ENCODE peak calls at places on chromosomes 5 and 9, in four cellular contexts. One of them, this sample, is unnamed.

GRCh38 chr5:151156732-151157402 is 712 bp downstream of the ANXA6 start:
- DNase-seq in DMS 273 treated with DMSO at 0.1 percent for 48 hours: no peak
- DNase-seq in stimulated activated CD4-positive, alpha-beta T cell treated with anti-CD3 and anti-CD28 coated beads, Interleukin-2, amount 100 ng/mL, for 24 hours: peak; percentile 41
- DNase-seq in left ventricle myocardium superior: no peak
- DNase-seq in this sample: peak; percentile 50

GRCh38 chr5:112762113-112762810 is 24.6 kb downstream of the APC start:
- DNase-seq in DMS 273 treated with DMSO at 0.1 percent for 48 hours: no peak
- DNase-seq in stimulated activated CD4-positive, alpha-beta T cell treated with anti-CD3 and anti-CD28 coated beads, Interleukin-2, amount 100 ng/mL, for 24 hours: no peak
- DNase-seq in left ventricle myocardium superior: no peak
- DNase-seq in this sample: no peak

GRCh38 chr9:36905101-36906066 is 128.7 kb downstream of the PAX5 start:
- DNase-seq in DMS 273 treated with DMSO at 0.1 percent for 48 hours: no peak
- DNase-seq in stimulated activated CD4-positive, alpha-beta T cell treated with anti-CD3 and anti-CD28 coated beads, Interleukin-2, amount 100 ng/mL, for 24 hours: no peak
- DNase-seq in left ventricle myocardium superior: no peak
- DNase-seq in this sample: no peak

GRCh38 chr9:77514886-77515711 is 133.0 kb downstream of the GNA14 start:
- DNase-seq in DMS 273 treated with DMSO at 0.1 percent for 48 hours: no peak
- DNase-seq in stimulated activated CD4-positive, alpha-beta T cell treated with anti-CD3 and anti-CD28 coated beads, Interleukin-2, amount 100 ng/mL, for 24 hours: no peak
- DNase-seq in left ventricle myocardium superior: no peak
- DNase-seq in this sample: no peak

GRCh38 chr5:168128154-168128553 is 163.3 kb upstream of the WWC1 start:
- DNase-seq in DMS 273 treated with DMSO at 0.1 percent for 48 hours: no peak
- DNase-seq in stimulated activated CD4-positive, alpha-beta T cell treated with anti-CD3 and anti-CD28 coated beads, Interleukin-2, amount 100 ng/mL, for 24 hours: no peak
- DNase-seq in left ventricle myocardium superior: no peak
- DNase-seq in this sample: no peak

GRCh38 chr5:35908266-35908665 is 30.2 kb downstream of the CAPSL start:
- DNase-seq in DMS 273 treated with DMSO at 0.1 percent for 48 hours: no peak
- DNase-seq in stimulated activated CD4-positive, alpha-beta T cell treated with anti-CD3 and anti-CD28 coated beads, Interleukin-2, amount 100 ng/mL, for 24 hours: no peak
- DNase-seq in left ventricle myocardium superior: no peak
- DNase-seq in this sample: no peak

GRCh38 chr9:14383296-14383695 is 69.4 kb upstream of the NFIB start:
- DNase-seq in DMS 273 treated with DMSO at 0.1 percent for 48 hours: peak; percentile 20
- DNase-seq in stimulated activated CD4-positive, alpha-beta T cell treated with anti-CD3 and anti-CD28 coated beads, Interleukin-2, amount 100 ng/mL, for 24 hours: no peak
- DNase-seq in left ventricle myocardium superior: no peak
- DNase-seq in this sample: no peak

GRCh38 chr9:109705515-109705914 is 74.5 kb upstream of the PALM2AKAP2 start:
- DNase-seq in DMS 273 treated with DMSO at 0.1 percent for 48 hours: peak; percentile 9
- DNase-seq in stimulated activated CD4-positive, alpha-beta T cell treated with anti-CD3 and anti-CD28 coated beads, Interleukin-2, amount 100 ng/mL, for 24 hours: no peak
- DNase-seq in left ventricle myocardium superior: no peak
- DNase-seq in this sample: no peak

GRCh38 chr9:121649476-121650219 is 1.8 kb upstream of the DAB2IP start:
- DNase-seq in DMS 273 treated with DMSO at 0.1 percent for 48 hours: no peak
- DNase-seq in stimulated activated CD4-positive, alpha-beta T cell treated with anti-CD3 and anti-CD28 coated beads, Interleukin-2, amount 100 ng/mL, for 24 hours: no peak
- DNase-seq in left ventricle myocardium superior: no peak
- DNase-seq in this sample: no peak

GRCh38 chr5:153625826-153626354 is 135.4 kb downstream of the GRIA1 start:
- DNase-seq in DMS 273 treated with DMSO at 0.1 percent for 48 hours: no peak
- DNase-seq in stimulated activated CD4-positive, alpha-beta T cell treated with anti-CD3 and anti-CD28 coated beads, Interleukin-2, amount 100 ng/mL, for 24 hours: no peak
- DNase-seq in left ventricle myocardium superior: no peak
- DNase-seq in this sample: no peak

GRCh38 chr5:3924990-3925389 is 329.4 kb downstream of the IRX1 start:
- DNase-seq in DMS 273 treated with DMSO at 0.1 percent for 48 hours: no peak
- DNase-seq in stimulated activated CD4-positive, alpha-beta T cell treated with anti-CD3 and anti-CD28 coated beads, Interleukin-2, amount 100 ng/mL, for 24 hours: no peak
- DNase-seq in left ventricle myocardium superior: no peak
- DNase-seq in this sample: no peak

GRCh38 chr9:105633373-105633772 is 28.9 kb upstream of the TAL2 start:
- DNase-seq in DMS 273 treated with DMSO at 0.1 percent for 48 hours: no peak
- DNase-seq in stimulated activated CD4-positive, alpha-beta T cell treated with anti-CD3 and anti-CD28 coated beads, Interleukin-2, amount 100 ng/mL, for 24 hours: no peak
- DNase-seq in left ventricle myocardium superior: no peak
- DNase-seq in this sample: no peak

GRCh38 chr5:170739446-170739845 is 44.1 kb upstream of the GABRP start:
- DNase-seq in DMS 273 treated with DMSO at 0.1 percent for 48 hours: no peak
- DNase-seq in stimulated activated CD4-positive, alpha-beta T cell treated with anti-CD3 and anti-CD28 coated beads, Interleukin-2, amount 100 ng/mL, for 24 hours: no peak
- DNase-seq in left ventricle myocardium superior: no peak
- DNase-seq in this sample: no peak

GRCh38 chr9:95008151-95008771 is 281.8 kb downstream of the AOPEP start:
- DNase-seq in DMS 273 treated with DMSO at 0.1 percent for 48 hours: no peak
- DNase-seq in stimulated activated CD4-positive, alpha-beta T cell treated with anti-CD3 and anti-CD28 coated beads, Interleukin-2, amount 100 ng/mL, for 24 hours: no peak
- DNase-seq in left ventricle myocardium superior: no peak
- DNase-seq in this sample: no peak

GRCh38 chr5:136457390-136458094 is 92.2 kb upstream of the TRPC7 start:
- DNase-seq in DMS 273 treated with DMSO at 0.1 percent for 48 hours: no peak
- DNase-seq in stimulated activated CD4-positive, alpha-beta T cell treated with anti-CD3 and anti-CD28 coated beads, Interleukin-2, amount 100 ng/mL, for 24 hours: no peak
- DNase-seq in left ventricle myocardium superior: no peak
- DNase-seq in this sample: no peak

GRCh38 chr9:93287593-93287992 is 103.7 kb downstream of the WNK2 start:
- DNase-seq in DMS 273 treated with DMSO at 0.1 percent for 48 hours: no peak
- DNase-seq in stimulated activated CD4-positive, alpha-beta T cell treated with anti-CD3 and anti-CD28 coated beads, Interleukin-2, amount 100 ng/mL, for 24 hours: no peak
- DNase-seq in left ventricle myocardium superior: no peak
- DNase-seq in this sample: no peak

GRCh38 chr5:69285448-69286116 is 47.0 kb downstream of the CCDC125 start:
- DNase-seq in DMS 273 treated with DMSO at 0.1 percent for 48 hours: no peak
- DNase-seq in stimulated activated CD4-positive, alpha-beta T cell treated with anti-CD3 and anti-CD28 coated beads, Interleukin-2, amount 100 ng/mL, for 24 hours: no peak
- DNase-seq in left ventricle myocardium superior: no peak
- DNase-seq in this sample: no peak

GRCh38 chr5:97208714-97209113 is 25.7 kb upstream of the RIOK2 start:
- DNase-seq in DMS 273 treated with DMSO at 0.1 percent for 48 hours: no peak
- DNase-seq in stimulated activated CD4-positive, alpha-beta T cell treated with anti-CD3 and anti-CD28 coated beads, Interleukin-2, amount 100 ng/mL, for 24 hours: no peak
- DNase-seq in left ventricle myocardium superior: no peak
- DNase-seq in this sample: no peak

GRCh38 chr5:59296317-59297264 is 596.9 kb downstream of the PDE4D start:
- DNase-seq in DMS 273 treated with DMSO at 0.1 percent for 48 hours: peak; percentile 41
- DNase-seq in stimulated activated CD4-positive, alpha-beta T cell treated with anti-CD3 and anti-CD28 coated beads, Interleukin-2, amount 100 ng/mL, for 24 hours: no peak
- DNase-seq in left ventricle myocardium superior: peak; percentile 33
- DNase-seq in this sample: no peak

GRCh38 chr5:135426102-135427082 is 20.8 kb downstream of the DCANP1 start:
- DNase-seq in DMS 273 treated with DMSO at 0.1 percent for 48 hours: peak; percentile 50
- DNase-seq in stimulated activated CD4-positive, alpha-beta T cell treated with anti-CD3 and anti-CD28 coated beads, Interleukin-2, amount 100 ng/mL, for 24 hours: no peak
- DNase-seq in left ventricle myocardium superior: no peak
- DNase-seq in this sample: no peak

GRCh38 chr5:149694007-149694406 is 36.1 kb upstream of the PPARGC1B start:
- DNase-seq in DMS 273 treated with DMSO at 0.1 percent for 48 hours: no peak
- DNase-seq in stimulated activated CD4-positive, alpha-beta T cell treated with anti-CD3 and anti-CD28 coated beads, Interleukin-2, amount 100 ng/mL, for 24 hours: no peak
- DNase-seq in left ventricle myocardium superior: peak; percentile 75
- DNase-seq in this sample: peak; percentile 67

GRCh38 chr9:127218818-127219217 is 45.8 kb upstream of the GARNL3 start:
- DNase-seq in DMS 273 treated with DMSO at 0.1 percent for 48 hours: no peak
- DNase-seq in stimulated activated CD4-positive, alpha-beta T cell treated with anti-CD3 and anti-CD28 coated beads, Interleukin-2, amount 100 ng/mL, for 24 hours: no peak
- DNase-seq in left ventricle myocardium superior: no peak
- DNase-seq in this sample: no peak

GRCh38 chr5:149264432-149265069 is 7.1 kb upstream of the AFAP1L1 start:
- DNase-seq in DMS 273 treated with DMSO at 0.1 percent for 48 hours: no peak
- DNase-seq in stimulated activated CD4-positive, alpha-beta T cell treated with anti-CD3 and anti-CD28 coated beads, Interleukin-2, amount 100 ng/mL, for 24 hours: peak; percentile 43
- DNase-seq in left ventricle myocardium superior: no peak
- DNase-seq in this sample: no peak

GRCh38 chr9:124844291-124844690 is 9.0 kb upstream of the WDR38 start:
- DNase-seq in DMS 273 treated with DMSO at 0.1 percent for 48 hours: no peak
- DNase-seq in stimulated activated CD4-positive, alpha-beta T cell treated with anti-CD3 and anti-CD28 coated beads, Interleukin-2, amount 100 ng/mL, for 24 hours: no peak
- DNase-seq in left ventricle myocardium superior: no peak
- DNase-seq in this sample: peak; percentile 2

GRCh38 chr9:124770359-124771020 is 621 bp downstream of the NR6A1 start:
- DNase-seq in DMS 273 treated with DMSO at 0.1 percent for 48 hours: no peak
- DNase-seq in stimulated activated CD4-positive, alpha-beta T cell treated with anti-CD3 and anti-CD28 coated beads, Interleukin-2, amount 100 ng/mL, for 24 hours: peak; percentile 19
- DNase-seq in left ventricle myocardium superior: no peak
- DNase-seq in this sample: peak; percentile 45

GRCh38 chr5:148586796-148587195 is 67.5 kb downstream of the HTR4 start:
- DNase-seq in DMS 273 treated with DMSO at 0.1 percent for 48 hours: no peak
- DNase-seq in stimulated activated CD4-positive, alpha-beta T cell treated with anti-CD3 and anti-CD28 coated beads, Interleukin-2, amount 100 ng/mL, for 24 hours: no peak
- DNase-seq in left ventricle myocardium superior: no peak
- DNase-seq in this sample: no peak

GRCh38 chr5:16615737-16616535 is 861 bp downstream of the RETREG1 start:
- DNase-seq in DMS 273 treated with DMSO at 0.1 percent for 48 hours: no peak
- DNase-seq in stimulated activated CD4-positive, alpha-beta T cell treated with anti-CD3 and anti-CD28 coated beads, Interleukin-2, amount 100 ng/mL, for 24 hours: peak; percentile 32
- DNase-seq in left ventricle myocardium superior: no peak
- DNase-seq in this sample: no peak

GRCh38 chr9:104240890-104241289 is 146.8 kb downstream of the SMC2 start:
- DNase-seq in DMS 273 treated with DMSO at 0.1 percent for 48 hours: no peak
- DNase-seq in stimulated activated CD4-positive, alpha-beta T cell treated with anti-CD3 and anti-CD28 coated beads, Interleukin-2, amount 100 ng/mL, for 24 hours: no peak
- DNase-seq in left ventricle myocardium superior: no peak
- DNase-seq in this sample: no peak

GRCh38 chr9:16888594-16888993 is 18.1 kb upstream of the BNC2 start:
- DNase-seq in DMS 273 treated with DMSO at 0.1 percent for 48 hours: no peak
- DNase-seq in stimulated activated CD4-positive, alpha-beta T cell treated with anti-CD3 and anti-CD28 coated beads, Interleukin-2, amount 100 ng/mL, for 24 hours: no peak
- DNase-seq in left ventricle myocardium superior: no peak
- DNase-seq in this sample: no peak

GRCh38 chr5:74336286-74336685 is 304.2 kb downstream of the ENC1 start:
- DNase-seq in DMS 273 treated with DMSO at 0.1 percent for 48 hours: peak; percentile 16
- DNase-seq in stimulated activated CD4-positive, alpha-beta T cell treated with anti-CD3 and anti-CD28 coated beads, Interleukin-2, amount 100 ng/mL, for 24 hours: no peak
- DNase-seq in left ventricle myocardium superior: no peak
- DNase-seq in this sample: no peak

GRCh38 chr5:134467231-134467630 is 55.5 kb upstream of the CDKN2AIPNL start:
- DNase-seq in DMS 273 treated with DMSO at 0.1 percent for 48 hours: no peak
- DNase-seq in stimulated activated CD4-positive, alpha-beta T cell treated with anti-CD3 and anti-CD28 coated beads, Interleukin-2, amount 100 ng/mL, for 24 hours: no peak
- DNase-seq in left ventricle myocardium superior: no peak
- DNase-seq in this sample: no peak

GRCh38 chr9:18793122-18793521 is 239.9 kb downstream of the SAXO1 start:
- DNase-seq in DMS 273 treated with DMSO at 0.1 percent for 48 hours: no peak
- DNase-seq in stimulated activated CD4-positive, alpha-beta T cell treated with anti-CD3 and anti-CD28 coated beads, Interleukin-2, amount 100 ng/mL, for 24 hours: no peak
- DNase-seq in left ventricle myocardium superior: no peak
- DNase-seq in this sample: no peak

GRCh38 chr9:134689320-134690181 is 47.9 kb downstream of the COL5A1 start:
- DNase-seq in DMS 273 treated with DMSO at 0.1 percent for 48 hours: no peak
- DNase-seq in stimulated activated CD4-positive, alpha-beta T cell treated with anti-CD3 and anti-CD28 coated beads, Interleukin-2, amount 100 ng/mL, for 24 hours: peak; percentile 38
- DNase-seq in left ventricle myocardium superior: peak; percentile 81
- DNase-seq in this sample: peak; percentile 85

GRCh38 chr5:143343042-143343441 is 60.4 kb downstream of the NR3C1 start:
- DNase-seq in DMS 273 treated with DMSO at 0.1 percent for 48 hours: no peak
- DNase-seq in stimulated activated CD4-positive, alpha-beta T cell treated with anti-CD3 and anti-CD28 coated beads, Interleukin-2, amount 100 ng/mL, for 24 hours: no peak
- DNase-seq in left ventricle myocardium superior: no peak
- DNase-seq in this sample: no peak

GRCh38 chr9:136808075-136808780 is 480 bp downstream of the RABL6 start:
- DNase-seq in DMS 273 treated with DMSO at 0.1 percent for 48 hours: no peak
- DNase-seq in stimulated activated CD4-positive, alpha-beta T cell treated with anti-CD3 and anti-CD28 coated beads, Interleukin-2, amount 100 ng/mL, for 24 hours: peak; percentile 50
- DNase-seq in left ventricle myocardium superior: peak; percentile 62
- DNase-seq in this sample: peak; percentile 60

GRCh38 chr9:131589124-131589711 is 43.9 kb downstream of the PRRT1B start:
- DNase-seq in DMS 273 treated with DMSO at 0.1 percent for 48 hours: peak; percentile 30
- DNase-seq in stimulated activated CD4-positive, alpha-beta T cell treated with anti-CD3 and anti-CD28 coated beads, Interleukin-2, amount 100 ng/mL, for 24 hours: no peak
- DNase-seq in left ventricle myocardium superior: peak; percentile 56
- DNase-seq in this sample: no peak

GRCh38 chr5:128674837-128675446 is 136.9 kb upstream of the FBN2 start:
- DNase-seq in DMS 273 treated with DMSO at 0.1 percent for 48 hours: no peak
- DNase-seq in stimulated activated CD4-positive, alpha-beta T cell treated with anti-CD3 and anti-CD28 coated beads, Interleukin-2, amount 100 ng/mL, for 24 hours: peak; percentile 58
- DNase-seq in left ventricle myocardium superior: peak; percentile 28
- DNase-seq in this sample: no peak

GRCh38 chr5:133048993-133049725 is 2.7 kb upstream of the HSPA4 start:
- DNase-seq in DMS 273 treated with DMSO at 0.1 percent for 48 hours: no peak
- DNase-seq in stimulated activated CD4-positive, alpha-beta T cell treated with anti-CD3 and anti-CD28 coated beads, Interleukin-2, amount 100 ng/mL, for 24 hours: no peak
- DNase-seq in left ventricle myocardium superior: no peak
- DNase-seq in this sample: no peak

GRCh38 chr5:75089137-75089536 is 36.8 kb upstream of the GCNT4 start:
- DNase-seq in DMS 273 treated with DMSO at 0.1 percent for 48 hours: no peak
- DNase-seq in stimulated activated CD4-positive, alpha-beta T cell treated with anti-CD3 and anti-CD28 coated beads, Interleukin-2, amount 100 ng/mL, for 24 hours: peak; percentile 18
- DNase-seq in left ventricle myocardium superior: no peak
- DNase-seq in this sample: no peak

This sample was measured in Right ventricle myocardium superior.